ENCODE peak calls at places on chromosomes 7 and 10, in seven cellular contexts. O is tibial nerve, V is A549, U is stomach, H is upper lobe of left lung, Z is ovary, Q is H1. D is an unnamed sample.
A peak's percentile ranks its signal among the peaks of the same experiment; 100 is the strongest.

GRCh38 chr10:103535595-103535994 is 42.1 kb downstream of the NEURL1 start:
- DNase-seq in O (no peak), V (no peak), U (peak; percentile 8), H (no peak), Z (no peak), Q (no peak), D (no peak)

GRCh38 chr10:28624351-28624750 is 53.0 kb upstream of the BAMBI start:
- DNase-seq in O (no peak), V (no peak), U (no peak), H (no peak), Z (no peak), Q (no peak), D (no peak)

GRCh38 chr7:117673839-117674238 is 194.0 kb downstream of the CFTR start:
- DNase-seq in O (no peak), V (peak; percentile 60), U (no peak), H (no peak), Z (no peak), Q (no peak), D (no peak)

GRCh38 chr10:70331486-70332268 is 47.9 kb upstream of the NPFFR1 start:
- DNase-seq in O (no peak), V (peak; percentile 84), U (peak; percentile 35), H (peak; percentile 64), Z (peak; percentile 51), Q (no peak), D (no peak)

GRCh38 chr10:15738237-15738928 is 18.7 kb upstream of the ITGA8 start:
- DNase-seq in O (no peak), V (no peak), U (no peak), H (no peak), Z (peak; percentile 62), Q (no peak), D (no peak)

GRCh38 chr10:126836009-126836408 is 69.2 kb upstream of the DOCK1 start:
- DNase-seq in O (no peak), V (no peak), U (no peak), H (no peak), Z (no peak), Q (no peak), D (no peak)

GRCh38 chr7:94511763-94512162 is 2.2 kb downstream of the CASD1 start:
- DNase-seq in O (no peak), V (peak; percentile 8), U (no peak), H (peak; percentile 34), Z (no peak), Q (no peak), D (no peak)

GRCh38 chr7:30322656-30323355 is 38.4 kb downstream of the ZNRF2 start:
- DNase-seq in O (no peak), V (no peak), U (no peak), H (no peak), Z (no peak), Q (no peak), D (no peak)

GRCh38 chr10:52777414-52777813 is 4.8 kb upstream of the MBL2 start:
- DNase-seq in O (no peak), V (no peak), U (no peak), H (no peak), Z (no peak), Q (no peak), D (peak; percentile 57)

GRCh38 chr10:109743141-109744120 is 179.9 kb downstream of the XPNPEP1 start:
- DNase-seq in O (no peak), V (no peak), U (no peak), H (no peak), Z (no peak), Q (no peak), D (no peak)

GRCh38 chr7:113652501-113652900 is 266.3 kb downstream of the PPP1R3A start:
- DNase-seq in O (no peak), V (no peak), U (no peak), H (no peak), Z (no peak), Q (no peak), D (no peak)

GRCh38 chr10:70752571-70752970 is 32.6 kb downstream of the TBATA start:
- DNase-seq in O (no peak), V (no peak), U (no peak), H (no peak), Z (no peak), Q (no peak), D (no peak)

GRCh38 chr7:73623798-73624668 is at the start of gene MLXIPL:
- DNase-seq in O (peak; percentile 24), V (peak; percentile 78), U (peak; percentile 93), H (peak; percentile 90), Z (peak; percentile 51), Q (peak; percentile 94), D (no peak)

GRCh38 chr10:91596821-91597396 is 36.0 kb downstream of the PPP1R3C start:
- DNase-seq in O (no peak), V (peak; percentile 87), U (no peak), H (no peak), Z (no peak), Q (no peak), D (no peak)

GRCh38 chr10:91768123-91768522 is 30.1 kb upstream of the TNKS2 start:
- DNase-seq in O (no peak), V (no peak), U (no peak), H (no peak), Z (no peak), Q (no peak), D (no peak)

GRCh38 chr7:151790095-151790825 is 86.7 kb downstream of the PRKAG2 start:
- DNase-seq in O (no peak), V (no peak), U (no peak), H (no peak), Z (no peak), Q (no peak), D (no peak)

GRCh38 chr7:1666251-1666778 is 3.8 kb upstream of the ELFN1 start:
- DNase-seq in O (no peak), V (peak; percentile 51), U (no peak), H (no peak), Z (peak; percentile 8), Q (peak; percentile 59), D (no peak)

DNA sequence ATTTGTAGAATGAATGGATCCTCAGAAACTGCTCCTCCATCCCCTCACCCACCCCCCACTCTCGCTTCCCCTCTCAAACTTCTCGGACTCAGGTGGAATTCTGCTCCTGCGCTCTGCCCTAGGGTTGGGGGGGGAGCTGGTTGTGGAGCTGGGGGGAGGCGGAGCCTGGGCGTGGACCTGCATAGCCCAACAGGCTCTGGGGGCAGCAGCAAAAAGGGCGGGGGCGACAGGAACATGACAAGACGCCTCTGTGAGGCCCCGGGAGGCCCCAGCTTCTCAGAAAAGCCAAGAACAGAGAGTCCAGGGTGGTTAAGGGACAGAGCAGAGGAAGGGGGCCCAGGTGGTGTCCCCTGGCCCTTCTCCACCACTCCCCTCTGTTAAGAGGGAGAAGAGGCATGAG is 3.5 kb downstream of the TSC22D4 start:
- DNase-seq in O (peak; percentile 72), V (no peak), U (no peak), H (no peak), Z (peak; percentile 39), Q (no peak), D (no peak)
- H3K4me1 ChIP-seq in O (peaks cover 59% of the 10 kb centered on the region), V (peaks cover 33% of the 10 kb centered on the region), U (peaks cover 72% of the 10 kb centered on the region), H (peaks cover 51% of the 10 kb centered on the region), Z (peaks cover 10% of the 10 kb centered on the region), Q (peaks cover 12% of the 10 kb centered on the region), D (peaks cover 84% of the 10 kb centered on the region)

DNA sequence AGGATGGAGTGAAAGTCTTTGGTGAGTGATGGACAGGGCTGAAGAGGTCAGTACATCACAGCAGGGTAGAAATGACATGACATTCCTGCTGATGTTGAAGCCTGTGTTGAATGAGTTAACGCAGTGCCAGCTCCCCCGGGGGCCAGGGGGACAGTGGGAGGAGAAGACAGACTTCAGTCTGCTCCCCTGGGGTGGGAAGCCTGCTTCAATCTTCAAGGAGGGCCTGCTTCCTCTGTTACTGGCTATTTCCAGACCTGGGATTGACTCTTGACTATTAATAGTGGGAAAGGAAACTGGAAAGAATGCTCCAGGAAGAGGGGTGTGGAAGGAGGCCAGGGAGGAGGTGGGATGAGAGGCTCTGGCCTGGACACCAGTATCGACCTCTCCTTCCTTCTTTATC is 27.2 kb downstream of the PODXL start:
- DNase-seq in O (no peak), V (no peak), U (no peak), H (no peak), Z (no peak), Q (no peak), D (no peak)
- H3K27ac ChIP-seq in O (no peak overlapping the region), V (no peak overlapping the region), U (no peak overlapping the region), H (peak overlapping the region; percentile 44), Z (no peak overlapping the region), Q (no peak overlapping the region), D (peak overlapping the region; percentile 14)

GRCh38 chr7:107579881-107580715 is at the start of gene BCAP29:
- DNase-seq in O (peak; percentile 28), V (peak; percentile 74), U (peak; percentile 74), H (peak; percentile 78), Z (peak; percentile 59), Q (peak; percentile 81), D (peak; percentile 92)
- TF ChIP-seq EP300 in O (peak; percentile 30), V (no peak), U (no peak), H (no peak), Z (no peak), Q (peak; percentile 20), D (no peak)

DNA sequence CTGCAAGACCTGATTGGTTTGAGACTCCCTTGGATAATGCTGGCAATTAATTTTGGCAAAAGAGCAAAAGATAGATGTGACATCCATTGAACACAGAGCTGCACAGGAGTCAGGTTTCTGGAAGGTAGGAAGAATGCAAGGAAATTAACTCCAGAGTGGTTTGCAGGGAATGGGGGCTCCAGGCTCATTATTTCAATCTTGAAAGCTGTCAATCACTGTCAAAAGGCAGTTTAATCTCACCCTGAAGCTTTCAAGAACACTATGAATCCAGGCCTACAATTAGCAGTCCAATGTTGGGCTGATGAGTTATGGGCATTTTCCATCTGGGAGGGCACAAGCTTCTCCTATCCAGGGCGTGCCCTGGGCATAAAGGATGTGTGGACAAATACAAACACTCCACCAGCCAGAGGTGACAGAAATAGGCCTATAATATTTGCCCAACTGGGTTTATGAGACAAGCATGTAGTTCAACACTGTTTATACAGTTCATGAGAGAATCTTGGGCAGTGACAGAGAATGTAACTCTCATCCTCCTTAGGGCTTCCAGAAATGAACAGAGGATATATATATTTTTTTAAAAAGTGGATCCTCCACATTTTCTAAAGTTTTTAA is 80.5 kb downstream of the KCNMA1 start:
- DNase-seq in O (no peak), V (peak; percentile 42), U (no peak), H (no peak), Z (no peak), Q (no peak), D (no peak)
- H3K4me1 ChIP-seq in O (no peaks in the 10 kb centered on the region), V (peaks cover 58% of the 10 kb centered on the region), U (peaks cover 52% of the 10 kb centered on the region), H (no peaks in the 10 kb centered on the region), Z (peaks cover 2% of the 10 kb centered on the region), Q (peaks cover 4% of the 10 kb centered on the region), D (peaks cover 80% of the 10 kb centered on the region)

DNA sequence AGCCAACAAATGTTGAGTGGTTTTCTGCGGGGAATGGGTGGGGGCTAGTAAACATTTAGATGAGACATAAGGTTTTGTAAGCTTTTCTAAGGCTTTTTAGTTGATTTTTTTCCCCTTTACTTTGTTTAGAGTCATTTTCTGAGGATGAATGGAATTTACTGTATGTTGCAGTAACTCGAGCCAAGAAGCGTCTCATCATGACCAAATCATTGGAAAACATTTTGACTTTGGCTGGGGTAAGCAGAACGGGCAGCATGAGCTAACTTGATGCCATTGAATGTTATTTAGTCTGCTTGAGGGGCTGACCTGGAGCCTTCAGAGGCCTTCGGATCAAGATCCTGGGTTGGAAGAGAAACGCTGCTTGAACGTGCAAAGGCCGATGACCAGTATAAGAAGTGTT is 37.3 kb downstream of the FBH1 start:
- DNase-seq in O (no peak), V (no peak), U (no peak), H (no peak), Z (no peak), Q (no peak), D (no peak)
- H3K27ac ChIP-seq in O (no peak overlapping the region), V (no peak overlapping the region), U (no peak overlapping the region), H (no peak overlapping the region), Z (no peak overlapping the region), Q (no peak overlapping the region), D (no peak overlapping the region)

GRCh38 chr7:134778941-134779740 is at the start of gene CALD1:
- DNase-seq in O (peak; percentile 52), V (peak; percentile 89), U (peak; percentile 57), H (peak; percentile 41), Z (peak; percentile 72), Q (peak; percentile 77), D (peak; percentile 96)
- TF ChIP-seq EP300 in O (peak; percentile 83), V (no peak), U (peak; percentile 84), H (no peak), Z (no peak), Q (peak; percentile 23), D (peak; percentile 90)

D was measured in esophagus muscularis mucosa.